ENCODE peak calls at places on chromosomes 5 and 9, in ten cellular contexts. A is stimulated activated CD4-positive, alpha-beta T cell treated with anti-CD3 and anti-CD28 coated beads, Interleukin-12 subunit alpha, Interleukin-12 subunit beta, amount 100 ng/mL, for 48 hours; G is frontal cortex; F is stimulated activated effector memory CD8-positive, alpha-beta T cell treated with anti-CD3 and anti-CD28 coated beads, Interleukin-12 subunit alpha, Interleukin-12 subunit beta, amount 100 ng/mL, for 72 hours; J is COR-L47; U is HuH-7.5; B is neural crest cell; C is dorsolateral prefrontal cortex; N is activated CD8-positive, alpha-beta T cell treated with anti-CD3 and anti-CD28 coated beads, Interleukin-2, amount 10 ng/mL, durations not matched to agents 7 days and 5 days; S is H9. Y is an unnamed sample.

GRCh38 chr9:137589441-137590122 is 730 bp downstream of the ZMYND19 start:
- DNase-seq in A (no peak), G (no peak), F (no peak), J (no peak), U (peak), B (no peak), C (no peak), N (peak), S (no peak), Y (no peak)

GRCh38 chr9:31486630-31487029 is 897.8 kb upstream of the ACO1 start:
- DNase-seq in A (no peak), G (no peak), F (no peak), J (no peak), U (no peak), B (no peak), C (no peak), N (no peak), S (no peak), Y (no peak)

GRCh38 chr5:171969288-171969880 is 37.1 kb downstream of the FBXW11 start:
- DNase-seq in A (no peak), G (no peak), F (no peak), J (no peak), U (no peak), B (no peak), C (no peak), N (no peak), S (no peak), Y (no peak)

GRCh38 chr5:10625700-10626472 is 62.0 kb downstream of the ANKRD33B start:
- DNase-seq in A (no peak), G (no peak), F (no peak), J (no peak), U (no peak), B (no peak), C (no peak), N (no peak), S (no peak), Y (no peak)

GRCh38 chr5:65480306-65480865 is 1.3 kb downstream of the ADAMTS6 start:
- DNase-seq in A (peak), G (no peak), F (no peak), J (peak), U (no peak), B (no peak), C (peak), N (peak), S (no peak), Y (no peak)

GRCh38 chr9:79611091-79611614 is 39.4 kb downstream of the TLE4 start:
- DNase-seq in A (no peak), G (no peak), F (no peak), J (no peak), U (no peak), B (no peak), C (no peak), N (no peak), S (no peak), Y (no peak)

GRCh38 chr9:114805670-114806551 is at the start of gene TNFSF15:
- DNase-seq in A (peak), G (no peak), F (no peak), J (no peak), U (no peak), B (no peak), C (no peak), N (peak), S (peak), Y (no peak)

GRCh38 chr5:108353087-108353486 is 28.8 kb downstream of the FBXL17 start:
- DNase-seq in A (no peak), G (no peak), F (no peak), J (no peak), U (no peak), B (no peak), C (no peak), N (no peak), S (no peak), Y (no peak)

GRCh38 chr9:117403848-117404247 is 11.0 kb downstream of the ASTN2 start:
- DNase-seq in A (no peak), G (no peak), F (no peak), J (no peak), U (no peak), B (no peak), C (no peak), N (no peak), S (no peak), Y (no peak)

GRCh38 chr5:37875051-37875787 is 35.4 kb upstream of the GDNF start:
- DNase-seq in A (no peak), G (no peak), F (no peak), J (no peak), U (no peak), B (no peak), C (no peak), N (no peak), S (no peak), Y (no peak)

GRCh38 chr5:176533894-176534611 is 3.1 kb downstream of the RNF44 start:
- DNase-seq in A (no peak), G (no peak), F (no peak), J (no peak), U (no peak), B (no peak), C (no peak), N (peak), S (no peak), Y (no peak)

GRCh38 chr5:112248643-112249042 is 170.4 kb downstream of the EPB41L4A start:
- DNase-seq in A (no peak), G (no peak), F (no peak), J (no peak), U (no peak), B (no peak), C (no peak), N (no peak), S (no peak), Y (no peak)

GRCh38 chr9:87206064-87206661 is 258.9 kb upstream of the GAS1 start:
- DNase-seq in A (no peak), G (no peak), F (no peak), J (no peak), U (no peak), B (no peak), C (no peak), N (no peak), S (no peak), Y (no peak)

GRCh38 chr9:134971196-134971595 is 53.5 kb upstream of the FCN1 start:
- DNase-seq in A (no peak), G (no peak), F (no peak), J (no peak), U (no peak), B (no peak), C (no peak), N (no peak), S (no peak), Y (no peak)

GRCh38 chr5:38069360-38069759 is 189.0 kb upstream of the EGFLAM start:
- DNase-seq in A (no peak), G (no peak), F (no peak), J (no peak), U (no peak), B (no peak), C (no peak), N (no peak), S (no peak), Y (no peak)

GRCh38 chr5:114237766-114238165 is 124.1 kb upstream of the KCNN2 start:
- DNase-seq in A (no peak), G (no peak), F (no peak), J (no peak), U (no peak), B (no peak), C (no peak), N (no peak), S (no peak), Y (no peak)

GRCh38 chr9:71910602-71911060 is 362 bp downstream of the ABHD17B start:
- DNase-seq in A (no peak), G (no peak), F (peak), J (no peak), U (peak), B (no peak), C (no peak), N (no peak), S (no peak), Y (no peak)

GRCh38 chr5:168691891-168692290 is 112.7 kb upstream of the PANK3 start:
- DNase-seq in A (no peak), G (no peak), F (no peak), J (no peak), U (no peak), B (no peak), C (no peak), N (no peak), S (no peak), Y (no peak)